ENCODE peak calls at places on chromosomes 12 and 14, in six cellular contexts. One of them, this sample, is unnamed.

GRCh38 chr12:30795660-30796507 is 41.1 kb upstream of the CAPRIN2 start:
- DNase-seq in psoas muscle: peak; percentile 72
- DNase-seq in MM.1S: peak; percentile 65
- DNase-seq in WERI-Rb-1: peak; percentile 60
- DNase-seq in fibroblast of lung: peak; percentile 70
- DNase-seq in fibroblast of mammary gland: peak; percentile 80
- DNase-seq in this sample: peak; percentile 57

GRCh38 chr12:31006416-31007152 is 67.1 kb upstream of the DDX11 start:
- DNase-seq in MM.1S: no peak
- DNase-seq in WERI-Rb-1: no peak
- DNase-seq in psoas muscle: no peak
- DNase-seq in fibroblast of lung: no peak
- DNase-seq in fibroblast of mammary gland: no peak
- DNase-seq in this sample: no peak

GRCh38 chr12:76190249-76190648 is 105.8 kb upstream of the NAP1L1 start:
- DNase-seq in WERI-Rb-1: no peak
- DNase-seq in fibroblast of mammary gland: peak; percentile 16
- DNase-seq in fibroblast of lung: no peak
- DNase-seq in MM.1S: peak; percentile 32
- DNase-seq in psoas muscle: no peak
- DNase-seq in this sample: no peak

GRCh38 chr12:100908501-100908900 is 113.9 kb downstream of the ANO4 start:
- DNase-seq in MM.1S: no peak
- DNase-seq in psoas muscle: no peak
- DNase-seq in fibroblast of lung: peak; percentile 88
- DNase-seq in WERI-Rb-1: no peak
- DNase-seq in fibroblast of mammary gland: peak; percentile 95
- DNase-seq in this sample: no peak

GRCh38 chr12:131754184-131754583 is 43.3 kb downstream of the SFSWAP start:
- DNase-seq in MM.1S: no peak
- DNase-seq in psoas muscle: no peak
- DNase-seq in fibroblast of lung: no peak
- DNase-seq in WERI-Rb-1: no peak
- DNase-seq in fibroblast of mammary gland: no peak
- DNase-seq in this sample: no peak

GRCh38 chr12:7108928-7109920 is at the start of gene C1RL:
- DNase-seq in psoas muscle: peak; percentile 93
- DNase-seq in MM.1S: peak; percentile 66
- DNase-seq in WERI-Rb-1: peak; percentile 85
- DNase-seq in fibroblast of mammary gland: peak; percentile 94
- DNase-seq in fibroblast of lung: peak; percentile 95
- DNase-seq in this sample: peak; percentile 82

GRCh38 chr14:44029933-44030332 is 477.1 kb downstream of the FSCB start:
- DNase-seq in psoas muscle: no peak
- DNase-seq in WERI-Rb-1: no peak
- DNase-seq in MM.1S: no peak
- DNase-seq in fibroblast of mammary gland: peak; percentile 1
- DNase-seq in fibroblast of lung: peak; percentile 36
- DNase-seq in this sample: no peak

GRCh38 chr14:22221508-22221907 is 367.5 kb downstream of the DAD1 start:
- DNase-seq in fibroblast of mammary gland: peak; percentile 29
- DNase-seq in WERI-Rb-1: no peak
- DNase-seq in fibroblast of lung: peak; percentile 19
- DNase-seq in MM.1S: peak; percentile 12
- DNase-seq in psoas muscle: no peak
- DNase-seq in this sample: no peak

GRCh38 chr14:68547305-68548193 is 245.3 kb downstream of the ZFP36L1 start:
- DNase-seq in fibroblast of mammary gland: peak; percentile 99
- DNase-seq in fibroblast of lung: peak; percentile 94
- DNase-seq in WERI-Rb-1: no peak
- DNase-seq in psoas muscle: peak; percentile 73
- DNase-seq in MM.1S: no peak
- DNase-seq in this sample: no peak

GRCh38 chr12:12736759-12737676 is 19.9 kb downstream of the CDKN1B start:
- DNase-seq in fibroblast of lung: peak; percentile 69
- DNase-seq in MM.1S: peak; percentile 56
- DNase-seq in fibroblast of mammary gland: peak; percentile 79
- DNase-seq in WERI-Rb-1: no peak
- DNase-seq in psoas muscle: no peak
- DNase-seq in this sample: peak; percentile 32

GRCh38 chr14:21029917-21030316 is at the start of gene TPPP2:
- DNase-seq in fibroblast of lung: no peak
- DNase-seq in fibroblast of mammary gland: no peak
- DNase-seq in psoas muscle: no peak
- DNase-seq in WERI-Rb-1: no peak
- DNase-seq in MM.1S: no peak
- DNase-seq in this sample: no peak

GRCh38 chr12:82708507-82708906 is 21.8 kb downstream of the TMTC2 start:
- DNase-seq in MM.1S: no peak
- DNase-seq in WERI-Rb-1: no peak
- DNase-seq in fibroblast of lung: peak; percentile 5
- DNase-seq in fibroblast of mammary gland: no peak
- DNase-seq in psoas muscle: no peak
- DNase-seq in this sample: peak; percentile 63

GRCh38 chr12:89862511-89863331 is 154.1 kb upstream of the ATP2B1 start:
- DNase-seq in MM.1S: peak; percentile 70
- DNase-seq in WERI-Rb-1: no peak
- DNase-seq in fibroblast of mammary gland: no peak
- DNase-seq in psoas muscle: no peak
- DNase-seq in fibroblast of lung: peak; percentile 14
- DNase-seq in this sample: no peak

GRCh38 chr12:13000935-13001724 is 1.1 kb upstream of the HEBP1 start:
- DNase-seq in psoas muscle: peak; percentile 58
- DNase-seq in WERI-Rb-1: peak; percentile 75
- DNase-seq in fibroblast of mammary gland: peak; percentile 42
- DNase-seq in fibroblast of lung: peak; percentile 48
- DNase-seq in MM.1S: peak; percentile 63
- DNase-seq in this sample: peak; percentile 51

GRCh38 chr12:113559466-113559865 is 87.8 kb upstream of the LHX5 start:
- DNase-seq in psoas muscle: no peak
- DNase-seq in MM.1S: no peak
- DNase-seq in fibroblast of mammary gland: no peak
- DNase-seq in WERI-Rb-1: no peak
- DNase-seq in fibroblast of lung: no peak
- DNase-seq in this sample: no peak

GRCh38 chr12:51270847-51271518 is 768 bp upstream of the SMAGP start:
- DNase-seq in psoas muscle: no peak
- DNase-seq in fibroblast of mammary gland: peak; percentile 90
- DNase-seq in WERI-Rb-1: no peak
- DNase-seq in fibroblast of lung: peak; percentile 75
- DNase-seq in MM.1S: no peak
- DNase-seq in this sample: no peak

GRCh38 chr12:1716215-1716862 is 25.5 kb downstream of the ADIPOR2 start:
- DNase-seq in fibroblast of mammary gland: peak; percentile 27
- DNase-seq in psoas muscle: no peak
- DNase-seq in WERI-Rb-1: no peak
- DNase-seq in MM.1S: peak; percentile 9
- DNase-seq in fibroblast of lung: peak; percentile 37
- DNase-seq in this sample: no peak

GRCh38 chr12:121905746-121906145 is 12.6 kb upstream of the CFAP251 start:
- DNase-seq in MM.1S: no peak
- DNase-seq in fibroblast of lung: no peak
- DNase-seq in fibroblast of mammary gland: no peak
- DNase-seq in WERI-Rb-1: no peak
- DNase-seq in psoas muscle: no peak
- DNase-seq in this sample: no peak

GRCh38 chr12:5796171-5797091 is 148.6 kb downstream of the ANO2 start:
- DNase-seq in WERI-Rb-1: peak; percentile 61
- DNase-seq in fibroblast of lung: no peak
- DNase-seq in psoas muscle: no peak
- DNase-seq in MM.1S: no peak
- DNase-seq in fibroblast of mammary gland: no peak
- DNase-seq in this sample: peak; percentile 50

GRCh38 chr14:49250109-49250508 is 336.1 kb downstream of the RPS29 start:
- DNase-seq in MM.1S: no peak
- DNase-seq in fibroblast of lung: peak; percentile 12
- DNase-seq in WERI-Rb-1: no peak
- DNase-seq in fibroblast of mammary gland: peak; percentile 81
- DNase-seq in psoas muscle: no peak
- DNase-seq in this sample: no peak

GRCh38 chr12:9319044-9319841 is 111.0 kb upstream of the PZP start:
- DNase-seq in fibroblast of lung: peak; percentile 30
- DNase-seq in MM.1S: no peak
- DNase-seq in psoas muscle: no peak
- DNase-seq in fibroblast of mammary gland: no peak
- DNase-seq in WERI-Rb-1: no peak
- DNase-seq in this sample: no peak

GRCh38 chr14:26427059-26427458 is 170.8 kb downstream of the NOVA1 start:
- DNase-seq in fibroblast of lung: peak; percentile 75
- DNase-seq in WERI-Rb-1: no peak
- DNase-seq in psoas muscle: no peak
- DNase-seq in fibroblast of mammary gland: peak; percentile 77
- DNase-seq in MM.1S: no peak
- DNase-seq in this sample: no peak

GRCh38 chr14:68688872-68689371 is 103.9 kb downstream of the ZFP36L1 start:
- DNase-seq in psoas muscle: no peak
- DNase-seq in WERI-Rb-1: peak; percentile 36
- DNase-seq in fibroblast of lung: peak; percentile 82
- DNase-seq in fibroblast of mammary gland: peak; percentile 70
- DNase-seq in MM.1S: no peak
- DNase-seq in this sample: peak; percentile 27

GRCh38 chr12:7859552-7859951 is 13.2 kb downstream of the SLC2A14 start:
- DNase-seq in psoas muscle: no peak
- DNase-seq in MM.1S: no peak
- DNase-seq in fibroblast of lung: no peak
- DNase-seq in WERI-Rb-1: no peak
- DNase-seq in fibroblast of mammary gland: peak; percentile 86
- DNase-seq in this sample: no peak

GRCh38 chr14:64948612-64949210 is 6.2 kb upstream of the GPX2 start:
- DNase-seq in WERI-Rb-1: no peak
- DNase-seq in fibroblast of lung: no peak
- DNase-seq in fibroblast of mammary gland: no peak
- DNase-seq in MM.1S: no peak
- DNase-seq in psoas muscle: no peak
- DNase-seq in this sample: no peak

GRCh38 chr12:108121353-108121752 is 7.7 kb upstream of the WSCD2 start:
- DNase-seq in WERI-Rb-1: no peak
- DNase-seq in fibroblast of mammary gland: no peak
- DNase-seq in psoas muscle: no peak
- DNase-seq in MM.1S: no peak
- DNase-seq in fibroblast of lung: no peak
- DNase-seq in this sample: no peak

GRCh38 chr14:69317780-69318179 is 57.8 kb downstream of the GALNT16 start:
- DNase-seq in WERI-Rb-1: no peak
- DNase-seq in psoas muscle: no peak
- DNase-seq in MM.1S: no peak
- DNase-seq in fibroblast of lung: no peak
- DNase-seq in fibroblast of mammary gland: peak; percentile 51
- DNase-seq in this sample: no peak

GRCh38 chr12:41479431-41479830 is 291.3 kb downstream of the PDZRN4 start:
- DNase-seq in fibroblast of lung: no peak
- DNase-seq in psoas muscle: no peak
- DNase-seq in fibroblast of mammary gland: no peak
- DNase-seq in WERI-Rb-1: no peak
- DNase-seq in MM.1S: no peak
- DNase-seq in this sample: no peak

GRCh38 chr14:58862421-58862820 is 224.7 kb downstream of the DACT1 start:
- DNase-seq in fibroblast of lung: no peak
- DNase-seq in MM.1S: no peak
- DNase-seq in WERI-Rb-1: no peak
- DNase-seq in psoas muscle: no peak
- DNase-seq in fibroblast of mammary gland: no peak
- DNase-seq in this sample: no peak

GRCh38 chr14:51554953-51555352 is 96.8 kb upstream of the FRMD6 start:
- DNase-seq in psoas muscle: no peak
- DNase-seq in fibroblast of mammary gland: peak; percentile 62
- DNase-seq in WERI-Rb-1: no peak
- DNase-seq in fibroblast of lung: peak; percentile 58
- DNase-seq in MM.1S: peak; percentile 50
- DNase-seq in this sample: peak; percentile 18
- TF ChIP-seq CTCF in psoas muscle: no peak
- TF ChIP-seq CTCF in fibroblast of mammary gland: peak; percentile 35
- TF ChIP-seq CTCF in WERI-Rb-1: peak; percentile 7
- TF ChIP-seq CTCF in fibroblast of lung: peak; percentile 11
- TF ChIP-seq CTCF in MM.1S: peak; percentile 44
- TF ChIP-seq CTCF in this sample: peak; percentile 52

DNA sequence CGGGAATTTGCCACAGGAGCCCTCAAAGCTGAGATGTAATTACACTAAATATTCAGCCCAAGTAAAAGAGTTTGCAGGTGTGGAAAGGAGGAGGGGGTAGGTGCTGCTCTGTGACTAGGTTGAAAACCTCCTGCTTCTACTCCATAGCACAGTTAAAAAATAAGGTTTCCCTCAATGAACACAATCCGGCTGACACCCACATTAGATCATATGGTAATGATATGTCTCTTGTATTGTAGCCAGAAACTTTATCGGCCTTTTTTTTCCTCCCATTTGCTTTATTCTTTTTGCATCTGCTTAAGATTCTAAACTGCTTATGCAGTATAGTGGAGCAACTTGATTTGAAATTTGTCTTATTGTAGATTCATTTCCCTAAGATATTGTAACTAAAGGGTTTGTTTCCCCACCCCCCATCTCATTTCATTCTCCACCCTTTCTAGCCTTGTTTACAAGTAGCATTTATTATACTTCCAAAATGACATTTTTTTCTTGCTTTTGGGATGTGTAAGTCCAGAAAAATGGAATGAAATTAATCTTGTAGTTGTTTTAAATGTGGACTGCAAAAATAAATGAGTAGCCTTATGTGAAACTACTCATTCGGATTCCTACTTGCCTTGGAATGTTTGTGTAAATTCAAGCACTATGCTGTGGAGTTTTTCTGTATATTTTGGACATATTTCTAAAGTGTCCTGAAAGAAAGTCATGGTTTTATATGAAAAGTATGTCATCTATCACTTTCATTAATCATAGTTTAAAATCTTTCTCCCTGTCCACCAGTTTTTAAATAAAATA is at the start of gene DCN:
- DNase-seq in MM.1S: no peak
- DNase-seq in fibroblast of mammary gland: peak; percentile 76
- DNase-seq in WERI-Rb-1: no peak
- DNase-seq in psoas muscle: no peak
- DNase-seq in fibroblast of lung: peak; percentile 82
- DNase-seq in this sample: no peak
- H3K4me3 ChIP-seq in MM.1S: no peak within 1 kb of the TSS
- H3K4me3 ChIP-seq in fibroblast of mammary gland: peak within 1 kb of the TSS; percentile 51
- H3K4me3 ChIP-seq in WERI-Rb-1: no peak within 1 kb of the TSS
- H3K4me3 ChIP-seq in psoas muscle: peak within 1 kb of the TSS; percentile 45
- H3K4me3 ChIP-seq in fibroblast of lung: peak within 1 kb of the TSS; percentile 75
- H3K4me3 ChIP-seq in this sample: no peak within 1 kb of the TSS

GRCh38 chr12:111409403-111410228 is 3.9 kb downstream of the SH2B3 start:
- DNase-seq in WERI-Rb-1: no peak
- DNase-seq in fibroblast of lung: peak; percentile 59
- DNase-seq in MM.1S: no peak
- DNase-seq in psoas muscle: peak; percentile 77
- DNase-seq in fibroblast of mammary gland: peak; percentile 79
- DNase-seq in this sample: peak; percentile 70
- TF ChIP-seq CTCF in WERI-Rb-1: no peak
- TF ChIP-seq CTCF in fibroblast of lung: no peak
- TF ChIP-seq CTCF in MM.1S: no peak
- TF ChIP-seq CTCF in psoas muscle: no peak
- TF ChIP-seq CTCF in fibroblast of mammary gland: no peak
- TF ChIP-seq CTCF in this sample: no peak

GRCh38 chr12:124698211-124698997 is 131.0 kb upstream of the NCOR2 start:
- DNase-seq in MM.1S: no peak
- DNase-seq in psoas muscle: no peak
- DNase-seq in fibroblast of lung: no peak
- DNase-seq in WERI-Rb-1: no peak
- DNase-seq in fibroblast of mammary gland: peak; percentile 44
- DNase-seq in this sample: no peak
- H3K4me3 ChIP-seq in MM.1S: no peak overlapping the region
- H3K4me3 ChIP-seq in psoas muscle: no peak overlapping the region
- H3K4me3 ChIP-seq in fibroblast of lung: no peak overlapping the region
- H3K4me3 ChIP-seq in WERI-Rb-1: no peak overlapping the region
- H3K4me3 ChIP-seq in fibroblast of mammary gland: no peak overlapping the region
- H3K4me3 ChIP-seq in this sample: no peak overlapping the region

This sample was measured in BE2C.